ENCODE peak calls at places on chromosomes 13 and 19, in five cellular contexts. C is K562, R is H1, S is GM12878, X is HepG2. G is an unnamed sample.
A peak's percentile ranks its signal among the peaks of the same experiment; 100 is the strongest.

GRCh38 chr19:12364391-12365093 is 941 bp downstream of the ZNF442 start:
- DNase-seq in C (peak; percentile 35), R (no peak), S (no peak), X (no peak), G (no peak)

GRCh38 chr13:75376792-75377402 is 105.1 kb downstream of the TBC1D4 start:
- DNase-seq in C (no peak), R (no peak), S (no peak), X (peak; percentile 82), G (no peak)

GRCh38 chr13:76570485-76570884 is 315.7 kb downstream of the KCTD12 start:
- DNase-seq in C (no peak), R (no peak), S (no peak), X (no peak), G (no peak)

GRCh38 chr13:85558118-85558517 is 241.1 kb downstream of the SLITRK6 start:
- DNase-seq in C (no peak), R (no peak), S (no peak), X (no peak), G (no peak)

GRCh38 chr13:95254341-95254740 is 46.9 kb downstream of the ABCC4 start:
- DNase-seq in C (no peak), R (no peak), S (no peak), X (no peak), G (peak; percentile 56)

GRCh38 chr19:29714371-29714952 is 599 bp downstream of the C19orf12 start:
- DNase-seq in C (peak; percentile 39), R (no peak), S (no peak), X (no peak), G (no peak)

GRCh38 chr19:11496391-11497163 is 9.1 kb downstream of the ZNF653 start:
- DNase-seq in C (peak; percentile 88), R (peak; percentile 57), S (no peak), X (peak; percentile 62), G (peak; percentile 81)

GRCh38 chr13:110415669-110416068 is 108.6 kb downstream of the COL4A2 start:
- DNase-seq in C (peak; percentile 8), R (peak; percentile 15), S (no peak), X (peak; percentile 17), G (peak; percentile 61)

GRCh38 chr13:109479991-109480696 is 306.2 kb downstream of the IRS2 start:
- DNase-seq in C (no peak), R (no peak), S (no peak), X (no peak), G (no peak)

GRCh38 chr19:55258476-55258827 is 365 bp downstream of the PPP6R1 start:
- DNase-seq in C (peak; percentile 72), R (no peak), S (no peak), X (no peak), G (no peak)

GRCh38 chr13:112545866-112546265 is 42.1 kb downstream of the TUBGCP3 start:
- DNase-seq in C (no peak), R (no peak), S (no peak), X (no peak), G (no peak)

GRCh38 chr19:46935066-46935663 is 74.4 kb downstream of the ARHGAP35 start:
- DNase-seq in C (no peak), R (no peak), S (no peak), X (no peak), G (no peak)

GRCh38 chr13:48161530-48162179 is 66.8 kb upstream of the MED4 start:
- DNase-seq in C (peak; percentile 14), R (no peak), S (no peak), X (no peak), G (no peak)

GRCh38 chr19:58388175-58388526 is 1.1 kb downstream of the RPS5 start:
- DNase-seq in C (no peak), R (no peak), S (no peak), X (no peak), G (no peak)

GRCh38 chr13:78194904-78195639 is 276.4 kb upstream of the EDNRB start:
- DNase-seq in C (no peak), R (no peak), S (no peak), X (no peak), G (no peak)

GRCh38 chr19:755063-755462 is 4.2 kb downstream of the MISP start:
- DNase-seq in C (no peak), R (no peak), S (no peak), X (no peak), G (no peak)

GRCh38 chr13:65600702-65601101 is 1629.4 kb downstream of the PCDH9 start:
- DNase-seq in C (no peak), R (no peak), S (no peak), X (no peak), G (no peak)

GRCh38 chr13:44815507-44816074 is 173.7 kb downstream of the NUFIP1 start:
- DNase-seq in C (no peak), R (peak; percentile 27), S (no peak), X (peak; percentile 92), G (peak; percentile 67)

GRCh38 chr13:51246411-51247298 is 24.5 kb downstream of the FAM124A start:
- DNase-seq in C (no peak), R (no peak), S (no peak), X (no peak), G (no peak)

GRCh38 chr13:94198666-94199065 is 280.8 kb downstream of the DCT start:
- DNase-seq in C (no peak), R (no peak), S (no peak), X (no peak), G (no peak)

GRCh38 chr13:84821261-84821660 is 939.0 kb upstream of the SLITRK1 start:
- DNase-seq in C (no peak), R (no peak), S (no peak), X (no peak), G (no peak)

GRCh38 chr13:99516153-99516929 is 15.1 kb downstream of the TM9SF2 start:
- DNase-seq in C (no peak), R (no peak), S (no peak), X (no peak), G (no peak)

GRCh38 chr19:32558607-32559228 is 22.3 kb upstream of the PDCD5 start:
- DNase-seq in C (no peak), R (no peak), S (no peak), X (no peak), G (no peak)

DNA sequence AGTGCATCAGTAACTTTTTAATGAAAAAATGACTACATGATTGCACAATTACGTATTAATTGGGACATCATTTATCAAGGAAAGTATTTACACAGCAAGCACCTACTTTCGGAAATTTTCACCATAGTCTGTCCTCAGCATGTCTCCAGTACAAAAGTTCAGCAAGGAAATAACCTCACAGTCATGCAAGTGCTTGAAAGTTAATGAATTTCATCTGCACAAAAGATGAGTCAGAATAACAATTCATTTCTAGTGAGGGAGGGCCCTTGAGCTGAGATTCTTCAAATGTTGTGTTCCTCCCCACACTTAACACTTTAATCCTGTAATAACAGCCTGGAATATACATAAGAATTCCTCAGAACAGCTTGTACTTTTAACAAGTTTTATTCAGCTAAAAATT is 49.0 kb upstream of the OXGR1 start:
- DNase-seq in C (no peak), R (no peak), S (no peak), X (no peak), G (no peak)
- TF ChIP-seq SP1 in C (no peak), R (no peak), S (no peak), X (no peak), G (no peak)

DNA sequence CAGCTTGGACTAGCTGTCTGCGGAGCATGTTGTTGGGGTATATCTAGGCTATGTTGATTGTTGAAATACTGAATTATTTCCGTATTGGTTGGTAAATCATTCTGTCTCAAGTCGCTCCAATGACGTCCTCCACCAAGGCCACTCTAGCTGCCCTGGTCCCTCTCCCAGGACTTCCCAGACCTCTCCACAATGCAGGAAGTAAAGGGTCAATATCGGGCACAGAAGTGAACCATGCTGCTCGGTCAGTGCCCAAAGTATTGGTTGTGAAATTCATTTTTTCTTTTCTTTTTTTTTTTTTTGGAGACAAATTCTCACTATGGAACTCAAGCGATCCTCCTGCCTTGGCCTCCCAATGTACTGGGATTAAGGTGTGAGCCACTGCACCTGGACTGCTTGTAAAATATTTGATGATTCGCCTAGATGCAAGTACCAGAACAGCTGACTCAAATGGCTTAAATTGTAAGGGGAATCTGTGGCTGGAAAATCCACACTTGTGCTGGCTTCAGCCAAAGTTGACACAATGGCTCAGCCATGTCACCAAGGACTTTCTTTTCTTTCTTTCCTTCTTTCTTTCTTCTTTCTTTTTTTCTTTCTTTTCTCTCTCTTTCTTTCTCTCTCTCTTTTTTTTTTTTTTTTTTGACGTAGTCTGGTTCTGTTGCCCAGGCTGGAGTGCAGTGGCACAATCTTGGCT is 43.7 kb downstream of the NUMBL start:
- DNase-seq in C (no peak), R (no peak), S (no peak), X (no peak), G (no peak)
- TF ChIP-seq ZNF274 in C (no peak), R (no peak), S (no peak), X (no peak), G (no peak)

DNA sequence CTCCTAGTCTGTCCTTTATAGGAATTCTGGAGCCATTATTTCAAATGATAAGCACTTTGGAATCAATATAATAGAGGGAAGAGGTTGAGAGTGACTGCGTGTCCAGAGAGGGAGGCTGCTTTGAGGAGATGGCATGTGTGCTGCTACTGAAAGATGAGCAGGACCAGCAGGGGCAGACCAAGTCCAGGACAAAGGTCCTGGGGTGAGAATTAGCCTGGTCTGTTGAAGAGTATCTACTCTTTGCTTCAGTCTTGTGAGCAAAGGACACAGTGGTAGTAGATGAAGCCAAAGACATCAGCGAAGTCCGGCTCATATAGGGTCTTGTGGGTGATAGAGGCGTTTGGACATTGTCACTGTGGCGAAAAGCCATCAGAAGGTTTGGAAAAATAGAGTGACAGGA is 21.1 kb downstream of the SGCG start:
- DNase-seq in C (no peak), R (no peak), S (no peak), X (no peak), G (no peak)
- TF ChIP-seq SP1 in C (no peak), R (no peak), S (no peak), X (no peak), G (no peak)

GRCh38 chr13:113562866-113563265 is 21.7 kb upstream of the TFDP1 start:
- DNase-seq in C (peak; percentile 19), R (no peak), S (no peak), X (no peak), G (no peak)

GRCh38 chr13:113566227-113566561 is 18.4 kb upstream of the TFDP1 start:
- DNase-seq in C (no peak), R (no peak), S (no peak), X (no peak), G (no peak)

GRCh38 chr13:113562085-113562749 is 22.3 kb upstream of the TFDP1 start:
- DNase-seq in C (peak; percentile 57), R (peak; percentile 46), S (no peak), X (peak; percentile 65), G (no peak)

GRCh38 chr13:113565526-113566226 is 18.9 kb upstream of the TFDP1 start:
- DNase-seq in C (no peak), R (no peak), S (no peak), X (no peak), G (no peak)

GRCh38 chr13:113564331-113565023 is 20.1 kb upstream of the TFDP1 start:
- DNase-seq in C (no peak), R (no peak), S (no peak), X (no peak), G (no peak)
- TF ChIP-seq ZNF274 in C (no peak), R (no peak), S (no peak), X (no peak), G (no peak)

GRCh38 chr19:43749898-43750297 is 4.9 kb downstream of the SMG9 start:
- DNase-seq in C (no peak), R (no peak), S (no peak), X (no peak), G (no peak)
- TF ChIP-seq SP1 in C (no peak), R (no peak), S (no peak), X (no peak), G (no peak)

GRCh38 chr19:8397746-8398721 is 7.9 kb downstream of the RAB11B start:
- DNase-seq in C (no peak), R (no peak), S (no peak), X (no peak), G (no peak)
- TF ChIP-seq ZNF274 in C (no peak), R (no peak), S (no peak), X (no peak), G (no peak)